ENCODE peak calls at places on chromosome 17, in nine cellular contexts. L, T, K, O, Z, E, B, H and Q are unnamed samples.

GRCh38 chr17:7045492-7046126 is 1.7 kb upstream of the SLC16A11 start:
- DNase-seq in L (peak; percentile 56), T (no peak), K (peak; percentile 45), O (no peak), Z (no peak), E (peak; percentile 72), B (peak; percentile 33), H (no peak), Q (peak; percentile 63)

GRCh38 chr17:81037783-81038733 is 3.1 kb downstream of the BAIAP2 start:
- DNase-seq in L (peak; percentile 84), T (no peak), K (peak; percentile 22), O (no peak), Z (no peak), E (no peak), B (no peak), H (no peak), Q (no peak)

GRCh38 chr17:80101946-80102706 is 745 bp downstream of the GAA start:
- DNase-seq in L (no peak), T (no peak), K (no peak), O (peak; percentile 38), Z (no peak), E (peak; percentile 29), B (no peak), H (no peak), Q (peak; percentile 69)

GRCh38 chr17:47811709-47812108 is 9.9 kb downstream of the OSBPL7 start:
- DNase-seq in L (no peak), T (no peak), K (no peak), O (no peak), Z (no peak), E (no peak), B (no peak), H (no peak), Q (no peak)

GRCh38 chr17:32609085-32609484 is 122.3 kb downstream of the CDK5R1 start:
- DNase-seq in L (peak; percentile 87), T (peak; percentile 61), K (peak; percentile 78), O (no peak), Z (peak; percentile 58), E (peak; percentile 24), B (no peak), H (no peak), Q (peak; percentile 60)

GRCh38 chr17:45753645-45754225 is 30.4 kb upstream of the CRHR1 start:
- DNase-seq in L (no peak), T (no peak), K (no peak), O (no peak), Z (no peak), E (no peak), B (no peak), H (no peak), Q (no peak)

GRCh38 chr17:45046536-45047125 is 4.8 kb downstream of the DCAKD start:
- DNase-seq in L (no peak), T (no peak), K (no peak), O (no peak), Z (no peak), E (no peak), B (no peak), H (no peak), Q (no peak)

GRCh38 chr17:33888455-33888854 is 366.6 kb upstream of the CCL2 start:
- DNase-seq in L (no peak), T (no peak), K (no peak), O (no peak), Z (no peak), E (no peak), B (no peak), H (no peak), Q (no peak)

GRCh38 chr17:62193297-62193696 is 128.2 kb upstream of the MED13 start:
- DNase-seq in L (no peak), T (no peak), K (no peak), O (no peak), Z (no peak), E (no peak), B (no peak), H (no peak), Q (no peak)

GRCh38 chr17:27424516-27424915 is 31.7 kb upstream of the KSR1 start:
- DNase-seq in L (no peak), T (no peak), K (no peak), O (no peak), Z (no peak), E (no peak), B (no peak), H (no peak), Q (no peak)

DNA sequence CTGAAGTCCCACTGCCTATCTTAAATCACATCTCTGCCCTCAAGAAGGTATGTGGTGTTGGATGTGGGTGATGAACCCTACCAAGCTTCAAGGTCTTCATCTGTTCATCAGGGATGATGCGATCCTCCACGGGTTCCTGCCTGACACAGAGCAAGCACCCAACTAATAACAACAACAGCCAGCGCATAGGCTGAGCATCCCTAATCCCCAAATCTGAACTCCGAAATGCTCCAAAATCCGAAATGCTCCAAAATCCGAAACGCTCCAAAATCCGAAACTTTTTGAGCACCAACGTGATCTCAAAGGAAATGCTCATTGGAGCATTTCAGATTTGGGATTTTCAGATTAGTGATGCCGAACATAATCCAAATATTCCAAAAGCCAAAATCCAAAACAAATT is 238.9 kb upstream of the SDK2 start:
- DNase-seq in L (no peak), T (no peak), K (no peak), O (no peak), Z (no peak), E (no peak), B (no peak), H (no peak), Q (no peak)
- TF ChIP-seq CTCF in L (no peak), T (no peak), K (no peak), O (no peak), Z (no peak), E (no peak), B (no peak), H (no peak), Q (no peak)

DNA sequence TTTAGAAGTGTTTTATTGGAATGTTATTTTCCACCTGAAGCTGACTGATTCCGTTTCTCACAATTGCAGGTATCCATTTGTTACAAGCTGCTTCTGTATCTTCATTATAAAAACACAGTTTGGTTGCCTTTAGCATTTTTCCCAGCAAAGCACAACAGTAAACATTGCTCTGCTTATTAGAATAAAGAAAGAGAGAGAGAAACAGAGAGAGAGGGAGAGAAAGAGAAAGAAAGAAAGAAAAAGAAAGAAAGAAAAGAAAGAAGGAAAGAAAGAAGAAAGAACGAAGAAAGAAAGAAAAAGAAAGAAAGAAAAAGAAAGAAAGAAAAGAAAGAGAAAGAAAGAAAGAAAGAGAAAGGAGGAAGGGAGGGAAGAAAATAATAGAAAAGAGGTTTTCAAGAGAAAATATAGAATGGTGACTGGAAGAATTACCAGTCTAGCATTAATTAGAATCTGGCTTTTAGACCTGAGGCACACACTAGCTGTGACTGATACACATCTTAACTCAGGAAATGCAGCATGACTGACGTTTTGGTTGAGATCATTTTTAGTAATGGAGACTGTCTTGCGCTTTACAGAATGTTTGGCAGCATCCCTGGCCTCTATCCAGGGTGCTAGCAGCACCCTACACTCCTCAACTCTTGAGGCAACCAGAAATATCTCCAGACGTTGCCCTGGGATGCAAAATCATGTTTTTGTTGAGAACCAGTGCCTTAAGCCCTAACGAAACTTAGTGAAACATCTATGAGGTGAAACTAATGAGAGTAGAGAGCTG is 109.2 kb downstream of the HS3ST3A1 start:
- DNase-seq in L (no peak), T (no peak), K (no peak), O (no peak), Z (no peak), E (no peak), B (no peak), H (no peak), Q (no peak)
- TF ChIP-seq CTCF in L (no peak), T (no peak), K (no peak), O (no peak), Z (no peak), E (no peak), B (no peak), H (no peak), Q (no peak)

GRCh38 chr17:9002610-9003354 is 18.5 kb upstream of the NTN1 start:
- DNase-seq in L (no peak), T (no peak), K (peak; percentile 57), O (no peak), Z (peak; percentile 26), E (no peak), B (peak; percentile 47), H (no peak), Q (peak; percentile 77)
- TF ChIP-seq CTCF in L (no peak), T (peak; percentile 15), K (no peak), O (no peak), Z (no peak), E (no peak), B (peak; percentile 57), H (peak; percentile 24), Q (no peak)

DNA sequence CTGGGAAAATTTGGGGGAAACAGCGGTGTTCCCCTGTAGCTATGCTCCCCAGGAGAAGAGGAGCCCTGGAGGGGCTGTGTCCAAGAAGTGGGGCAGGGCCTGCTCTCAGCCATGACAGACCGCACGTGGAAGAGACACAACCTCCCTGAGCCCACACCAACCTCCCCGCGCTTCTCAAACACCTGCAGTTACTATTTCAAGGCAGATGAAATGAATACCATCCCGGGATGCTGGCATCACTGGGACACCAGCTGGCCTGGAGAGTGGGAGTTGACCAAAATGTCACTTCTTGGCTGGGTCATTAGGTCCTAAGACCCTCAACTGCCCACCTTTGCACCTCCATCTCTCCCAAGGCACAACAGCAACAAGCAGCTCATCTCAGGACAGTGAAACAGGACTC is 32.0 kb downstream of the SPHK1 start:
- DNase-seq in L (no peak), T (no peak), K (no peak), O (no peak), Z (no peak), E (no peak), B (no peak), H (no peak), Q (no peak)
- TF ChIP-seq CTCF in L (no peak), T (no peak), K (no peak), O (no peak), Z (no peak), E (no peak), B (no peak), H (no peak), Q (no peak)

DNA sequence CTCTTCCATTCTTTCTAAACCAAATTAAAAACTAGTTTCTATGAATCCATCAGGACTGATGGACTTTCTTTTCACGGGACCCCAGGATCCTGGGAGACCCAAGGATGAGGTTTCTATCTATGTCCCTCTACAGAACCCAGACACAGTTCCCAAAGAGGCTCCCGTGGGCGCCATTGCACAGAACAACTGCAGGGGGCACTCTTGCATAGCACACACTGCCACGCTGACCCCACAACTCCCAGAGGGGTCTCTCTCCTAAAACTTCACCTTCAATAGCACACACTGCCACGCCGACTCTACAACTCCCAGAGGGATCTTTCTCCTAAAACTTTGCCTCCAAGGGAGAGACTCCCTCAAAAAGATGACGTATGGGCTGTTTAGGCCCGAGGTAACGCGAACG is 9.0 kb downstream of the ABR start:
- DNase-seq in L (no peak), T (no peak), K (no peak), O (no peak), Z (no peak), E (no peak), B (no peak), H (no peak), Q (no peak)
- TF ChIP-seq CTCF in L (no peak), T (peak; percentile 51), K (no peak), O (no peak), Z (no peak), E (no peak), B (peak; percentile 40), H (no peak), Q (peak; percentile 22)

DNA sequence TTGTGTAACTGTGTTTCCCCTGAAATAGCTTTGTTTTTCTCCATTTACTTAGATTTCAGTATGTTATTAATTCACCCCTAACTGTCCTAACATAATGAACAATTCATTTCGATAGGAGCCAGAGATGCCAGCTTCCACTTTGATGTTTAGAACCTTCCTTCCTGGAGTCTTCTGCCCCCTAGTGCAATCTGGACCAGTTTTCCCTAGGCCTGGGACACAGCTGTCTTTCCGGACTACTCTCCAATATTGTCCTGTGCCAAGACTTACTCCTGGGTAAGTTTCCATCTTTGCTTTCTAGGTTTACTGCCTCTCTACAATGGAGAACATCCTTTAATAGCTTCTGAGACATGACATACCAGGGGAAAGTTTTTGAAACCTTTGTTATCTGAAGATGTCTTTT is 12.8 kb downstream of the RECQL5 start:
- DNase-seq in L (no peak), T (no peak), K (no peak), O (peak; percentile 31), Z (no peak), E (no peak), B (no peak), H (no peak), Q (no peak)
- TF ChIP-seq CTCF in L (no peak), T (no peak), K (no peak), O (peak; percentile 37), Z (no peak), E (no peak), B (peak; percentile 30), H (peak; percentile 23), Q (no peak)